ENCODE peak calls at places on chromosome 4, in four cellular contexts. I is HepG2, P is A549, M is K562. E is an unnamed sample.

GRCh38 chr4:54440394-54441223 is 211.5 kb downstream of the PDGFRA start:
- DNase-seq in M (peak; percentile 45), I (no peak), P (peak; percentile 21), E (no peak)

GRCh38 chr4:121728066-121728465 is 31.3 kb upstream of the ANXA5 start:
- DNase-seq in I (peak; percentile 7), M (no peak), P (peak; percentile 42), E (no peak)

GRCh38 chr4:33149658-33150057 is 2429.5 kb downstream of the PCDH7 start:
- DNase-seq in I (no peak), P (no peak), M (no peak), E (no peak)

GRCh38 chr4:95045429-95045828 is 287.7 kb downstream of the BMPR1B start:
- DNase-seq in M (no peak), P (peak; percentile 81), I (no peak), E (no peak)

GRCh38 chr4:48410812-48411211 is 69.5 kb downstream of the SLAIN2 start:
- DNase-seq in I (no peak), M (no peak), P (no peak), E (no peak)

GRCh38 chr4:87030606-87031441 is 96.0 kb downstream of the AFF1 start:
- DNase-seq in I (no peak), M (no peak), P (no peak), E (no peak)

GRCh38 chr4:53908661-53909078 is 155.7 kb downstream of the CHIC2 start:
- DNase-seq in M (peak; percentile 21), P (peak; percentile 77), I (peak; percentile 83), E (no peak)

GRCh38 chr4:108851346-108851745 is 88.5 kb upstream of the ETNPPL start:
- DNase-seq in P (no peak), I (no peak), M (no peak), E (no peak)

GRCh38 chr4:87720094-87720691 is 70.1 kb downstream of the DMP1 start:
- DNase-seq in I (no peak), M (no peak), P (no peak), E (no peak)

GRCh38 chr4:153479118-153479517 is 13.0 kb downstream of the TMEM131L start:
- DNase-seq in M (no peak), I (no peak), P (no peak), E (no peak)

GRCh38 chr4:102620697-102621497 is 119.7 kb downstream of the NFKB1 start:
- DNase-seq in M (peak; percentile 53), I (peak; percentile 92), P (peak; percentile 82), E (no peak)

GRCh38 chr4:54937501-54937900 is 187.9 kb downstream of the KDR start:
- DNase-seq in P (no peak), M (no peak), I (no peak), E (no peak)

GRCh38 chr4:23956601-23957364 is 66.9 kb upstream of the PPARGC1A start:
- DNase-seq in M (no peak), I (no peak), P (no peak), E (no peak)

GRCh38 chr4:32824321-32824720 is 2104.2 kb downstream of the PCDH7 start:
- DNase-seq in M (no peak), P (no peak), I (no peak), E (no peak)

GRCh38 chr4:163251204-163251603 is 81.2 kb downstream of the NPY1R start:
- DNase-seq in I (peak; percentile 4), M (no peak), P (peak; percentile 5), E (no peak)

GRCh38 chr4:5890063-5890727 is 2.7 kb downstream of the CRMP1 start:
- DNase-seq in P (peak; percentile 11), M (no peak), I (no peak), E (peak; percentile 90)

GRCh38 chr4:187541666-187542065 is 453.9 kb upstream of the ZFP42 start:
- DNase-seq in I (no peak), M (no peak), P (no peak), E (no peak)

GRCh38 chr4:177726111-177726510 is 283.9 kb upstream of the AGA start:
- DNase-seq in M (no peak), I (peak; percentile 1), P (no peak), E (no peak)

GRCh38 chr4:105399535-105400161 is 74.2 kb downstream of the PPA2 start:
- DNase-seq in M (no peak), P (peak; percentile 13), I (no peak), E (no peak)

GRCh38 chr4:90318208-90318607 is 191.0 kb downstream of the CCSER1 start:
- DNase-seq in P (peak; percentile 38), I (no peak), M (no peak), E (no peak)

GRCh38 chr4:52861879-52862604 is at the start of gene RASL11B:
- DNase-seq in I (peak; percentile 20), P (peak; percentile 40), M (peak; percentile 97), E (no peak)

GRCh38 chr4:54065282-54066087 is 1.1 kb upstream of the CHIC2 start:
- DNase-seq in P (no peak), I (no peak), M (no peak), E (no peak)

GRCh38 chr4:1670279-1670678 is 13.8 kb downstream of the FAM53A start:
- DNase-seq in M (no peak), I (no peak), P (no peak), E (no peak)

GRCh38 chr4:173334891-173335754 is 965 bp upstream of the HMGB2 start:
- DNase-seq in I (peak; percentile 83), P (peak; percentile 87), M (peak; percentile 93), E (peak; percentile 65)

GRCh38 chr4:114694770-114695169 is 96.2 kb downstream of the UGT8 start:
- DNase-seq in P (peak; percentile 25), I (peak; percentile 12), M (peak; percentile 13), E (no peak)

GRCh38 chr4:114535725-114536124 is 62.9 kb upstream of the UGT8 start:
- DNase-seq in M (no peak), P (no peak), I (no peak), E (no peak)

GRCh38 chr4:114729339-114729738 is 130.7 kb downstream of the UGT8 start:
- DNase-seq in I (no peak), P (no peak), M (no peak), E (no peak)

GRCh38 chr4:8331567-8331955 is 62.0 kb downstream of the HTRA3 start:
- DNase-seq in I (no peak), P (no peak), M (no peak), E (no peak)

GRCh38 chr4:8329859-8330761 is 60.6 kb downstream of the HTRA3 start:
- DNase-seq in I (no peak), P (no peak), M (no peak), E (no peak)

GRCh38 chr4:8329560-8329858 is 60.0 kb downstream of the HTRA3 start:
- DNase-seq in I (no peak), M (no peak), P (no peak), E (no peak)

GRCh38 chr4:8332038-8332857 is 62.7 kb downstream of the HTRA3 start:
- DNase-seq in P (no peak), I (no peak), M (no peak), E (no peak)

DNA sequence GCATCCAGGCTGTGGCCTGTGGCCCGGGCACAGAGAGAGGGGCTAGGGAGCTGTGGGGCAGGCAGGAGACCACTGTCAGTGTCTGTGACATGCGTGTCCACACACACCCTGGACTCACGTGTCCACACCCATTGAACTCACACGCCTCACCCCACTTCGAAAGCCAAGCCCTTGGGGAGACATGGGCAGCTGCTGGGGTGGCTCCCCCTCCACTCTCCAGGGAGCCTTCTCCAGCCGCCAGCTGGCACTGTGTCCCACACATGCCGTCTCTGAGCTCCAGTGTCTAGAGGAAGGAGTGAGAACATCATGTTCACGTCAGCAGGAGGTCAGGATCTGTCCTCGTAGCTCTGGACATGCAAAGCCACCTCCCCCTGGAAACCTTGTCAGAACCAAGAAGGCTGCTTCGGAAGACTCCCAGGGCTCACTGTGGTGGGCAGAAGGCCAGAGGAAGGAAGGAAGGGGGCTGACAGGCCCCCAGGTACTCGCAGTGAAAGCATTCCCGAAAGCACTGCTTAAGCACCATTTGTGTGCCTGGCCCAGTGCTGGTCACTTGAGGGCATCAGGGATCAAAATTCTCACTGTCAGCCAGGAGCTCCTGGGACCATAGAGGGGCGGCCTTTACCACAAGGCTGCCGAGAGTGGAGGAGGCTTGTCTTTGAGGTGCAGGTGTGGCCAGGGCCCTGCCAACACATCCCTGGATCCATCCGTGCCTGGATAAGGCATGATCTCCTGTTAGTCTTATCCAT is 61.4 kb downstream of the HTRA3 start:
- DNase-seq in P (no peak), I (no peak), M (no peak), E (no peak)
- TF ChIP-seq RNF2 in P (no peak), I (no peak), M (no peak), E (no peak)

DNA sequence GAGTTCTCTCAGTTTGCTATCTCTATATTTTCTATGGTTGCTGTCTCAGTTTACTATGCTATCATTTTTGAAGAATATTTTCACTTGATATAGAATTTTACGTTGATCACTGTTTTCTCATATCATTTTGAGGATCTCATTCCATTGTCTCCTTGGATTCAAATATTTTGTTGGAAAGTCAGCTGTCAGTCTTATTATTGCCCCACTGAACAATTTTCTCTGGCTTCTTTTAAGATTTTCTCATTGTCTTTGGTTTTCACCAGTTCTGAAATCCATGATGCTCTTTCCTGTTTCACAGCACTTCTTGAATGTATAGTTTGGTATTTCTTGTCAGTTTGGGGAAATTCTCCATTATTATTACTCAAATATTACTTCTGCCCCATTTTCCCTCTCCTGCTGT is 81.1 kb downstream of the ENPP6 start:
- DNase-seq in I (no peak), M (no peak), P (no peak), E (no peak)
- TF ChIP-seq RNF2 in I (no peak), M (no peak), P (no peak), E (no peak)

GRCh38 chr4:169017971-169018370 is 7.9 kb upstream of the CBR4 start:
- DNase-seq in I (no peak), P (no peak), M (no peak), E (no peak)
- TF ChIP-seq RNF2 in I (no peak), P (no peak), M (no peak), E (no peak)

GRCh38 chr4:138327334-138327733 is 85.2 kb upstream of the SLC7A11 start:
- DNase-seq in I (no peak), P (no peak), M (no peak), E (no peak)
- TF ChIP-seq RNF2 in I (no peak), P (no peak), M (no peak), E (no peak)

DNA sequence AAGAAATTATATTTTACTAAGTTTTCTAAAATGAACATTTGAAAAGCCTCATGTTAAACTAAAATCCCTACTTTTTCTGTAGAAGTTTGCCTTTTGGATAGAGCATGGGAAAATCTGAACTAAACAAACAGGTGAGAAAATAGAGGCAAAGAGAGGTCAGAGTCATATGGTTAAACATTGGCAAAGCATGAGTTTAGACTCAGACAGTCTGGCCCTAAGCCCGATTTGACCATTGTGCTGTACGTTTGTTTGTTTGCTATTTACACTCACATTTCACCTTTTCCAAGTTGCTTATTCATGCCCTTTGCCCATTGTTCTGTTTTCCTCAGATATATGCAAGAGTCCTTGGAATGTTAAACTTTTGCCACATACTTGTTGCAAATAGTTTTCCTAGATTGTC is 85.4 kb downstream of the TIGD2 start:
- DNase-seq in I (peak; percentile 36), P (peak; percentile 89), M (no peak), E (no peak)
- TF ChIP-seq RNF2 in I (no peak), P (no peak), M (no peak), E (no peak)

GRCh38 chr4:82770607-82771006 is 28.0 kb downstream of the SCD5 start:
- DNase-seq in I (no peak), P (no peak), M (no peak), E (no peak)

GRCh38 chr4:82761249-82761648 is 37.3 kb downstream of the SCD5 start:
- DNase-seq in M (no peak), I (no peak), P (no peak), E (no peak)

DNA sequence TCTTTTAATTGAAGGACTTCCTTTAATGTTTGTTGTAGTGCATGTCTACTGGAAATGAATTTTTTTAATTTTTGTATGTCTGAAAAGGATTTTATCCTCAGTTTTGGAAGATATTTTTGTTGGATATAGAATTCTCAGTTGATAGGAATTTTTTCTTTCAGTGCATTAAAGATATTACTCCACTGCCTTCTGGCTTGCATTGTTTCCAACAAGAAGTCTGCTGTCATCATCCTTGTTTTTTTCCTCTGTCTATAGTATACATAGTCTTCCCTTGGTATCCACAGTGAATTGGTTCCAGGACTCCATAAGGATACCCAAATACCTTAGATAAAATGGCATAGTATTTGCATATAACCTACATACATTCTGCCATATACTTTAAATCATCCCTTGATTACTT is 33.5 kb downstream of the SCD5 start:
- DNase-seq in M (no peak), I (no peak), P (no peak), E (no peak)
- TF ChIP-seq RNF2 in M (no peak), I (no peak), P (no peak), E (no peak)